ENCODE peak calls at places on chromosome 1, in ten cellular contexts. E is IMR-90, G is endothelial cell of umbilical vein, N is sigmoid colon, K is A549, Z is prostate gland, X is esophagus muscularis mucosa, L is uterus, T is HCT116, M is right lobe of liver. S is an unnamed sample.

GRCh38 chr1:10210841-10211804 is 753 bp downstream of the KIF1B start:
- DNase-seq in E (peak; percentile 91), G (peak; percentile 88), N (peak; percentile 98), K (peak; percentile 77), Z (peak; percentile 94), X (peak; percentile 97), L (peak; percentile 98), T (peak; percentile 61), M (peak; percentile 93), S (peak; percentile 50)

GRCh38 chr1:215022723-215023122 is 59.8 kb upstream of the KCNK2 start:
- DNase-seq in E (peak; percentile 85), G (no peak), N (no peak), K (no peak), Z (no peak), X (no peak), L (no peak), T (no peak), M (no peak), S (no peak)

GRCh38 chr1:53593758-53594380 is 134.7 kb downstream of the DMRTB1 start:
- DNase-seq in E (no peak), G (peak; percentile 11), N (peak; percentile 60), K (peak; percentile 25), Z (no peak), X (no peak), L (no peak), T (no peak), M (no peak), S (peak; percentile 22)

GRCh38 chr1:227893696-227894305 is 53.9 kb downstream of the WNT9A start:
- DNase-seq in E (no peak), G (no peak), N (no peak), K (no peak), Z (peak; percentile 2), X (no peak), L (no peak), T (no peak), M (peak; percentile 6), S (no peak)

GRCh38 chr1:85315789-85316188 is 39.4 kb upstream of the BCL10 start:
- DNase-seq in E (peak; percentile 54), G (no peak), N (no peak), K (no peak), Z (no peak), X (no peak), L (no peak), T (no peak), M (no peak), S (no peak)

GRCh38 chr1:20584890-20585289 is 4.0 kb upstream of the CDA start:
- DNase-seq in E (peak; percentile 24), G (no peak), N (no peak), K (peak; percentile 77), Z (no peak), X (no peak), L (no peak), T (no peak), M (no peak), S (no peak)

GRCh38 chr1:3530086-3530930 is 75.8 kb downstream of the ARHGEF16 start:
- DNase-seq in E (no peak), G (peak; percentile 14), N (no peak), K (no peak), Z (peak; percentile 27), X (no peak), L (no peak), T (no peak), M (no peak), S (no peak)

GRCh38 chr1:165068716-165069115 is 287.8 kb downstream of the LMX1A start:
- DNase-seq in E (no peak), G (no peak), N (no peak), K (no peak), Z (no peak), X (no peak), L (no peak), T (no peak), M (no peak), S (no peak)

GRCh38 chr1:207050428-207050767 is 610 bp downstream of the YOD1 start:
- DNase-seq in E (no peak), G (no peak), N (no peak), K (no peak), Z (no peak), X (no peak), L (peak; percentile 30), T (no peak), M (no peak), S (no peak)

DNA sequence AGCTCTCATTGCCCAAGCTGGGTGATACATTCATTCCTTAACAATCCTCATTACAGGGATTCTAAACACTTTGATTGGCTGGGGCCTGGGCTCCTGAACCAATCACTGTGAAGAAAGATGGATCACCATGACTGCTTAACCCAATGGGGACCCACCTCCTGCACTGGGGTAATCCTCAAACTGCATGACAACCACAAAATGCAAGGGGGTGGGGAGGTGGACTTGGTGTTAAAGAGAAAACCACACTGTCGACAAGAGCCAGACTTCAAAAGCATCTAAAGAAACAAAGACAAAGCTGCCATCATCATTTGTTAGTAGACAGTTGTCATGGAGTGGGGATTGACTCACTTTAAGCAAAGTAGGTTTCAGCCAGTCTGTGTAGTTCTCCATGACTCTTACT is 433.8 kb downstream of the PLPP3 start:
- DNase-seq in E (no peak), G (no peak), N (no peak), K (no peak), Z (no peak), X (no peak), L (no peak), T (no peak), M (no peak), S (no peak)
- TF ChIP-seq POLR2A in E (no peak), G (no peak), N (no peak), K (no peak), Z (no peak), X (no peak), L (no peak), T (no peak), M (no peak), S (no peak)

DNA sequence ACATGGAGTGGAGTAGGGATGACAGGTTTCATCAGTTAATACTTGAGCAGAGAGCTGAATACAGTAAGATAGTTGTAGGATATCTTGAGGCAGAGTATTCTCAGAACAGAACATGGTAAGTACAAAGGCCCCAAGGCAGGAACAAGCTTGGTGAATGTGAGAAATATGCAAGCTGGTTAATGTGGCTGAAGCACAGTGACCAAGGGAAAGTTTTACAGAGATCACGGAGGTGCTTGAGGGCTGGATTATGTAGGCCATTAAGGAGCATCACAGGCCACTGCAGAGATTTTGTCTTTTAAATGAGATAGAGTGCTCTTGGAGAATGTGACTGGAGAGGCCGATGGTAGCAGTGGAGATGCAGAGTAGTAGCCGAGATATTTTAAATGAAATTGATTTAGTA is 54.0 kb upstream of the BOLA1 start:
- DNase-seq in E (no peak), G (no peak), N (no peak), K (no peak), Z (no peak), X (no peak), L (no peak), T (no peak), M (no peak), S (no peak)
- TF ChIP-seq POLR2A in E (no peak), G (no peak), N (no peak), K (no peak), Z (no peak), X (no peak), L (no peak), T (no peak), M (no peak), S (peak; percentile 28)

DNA sequence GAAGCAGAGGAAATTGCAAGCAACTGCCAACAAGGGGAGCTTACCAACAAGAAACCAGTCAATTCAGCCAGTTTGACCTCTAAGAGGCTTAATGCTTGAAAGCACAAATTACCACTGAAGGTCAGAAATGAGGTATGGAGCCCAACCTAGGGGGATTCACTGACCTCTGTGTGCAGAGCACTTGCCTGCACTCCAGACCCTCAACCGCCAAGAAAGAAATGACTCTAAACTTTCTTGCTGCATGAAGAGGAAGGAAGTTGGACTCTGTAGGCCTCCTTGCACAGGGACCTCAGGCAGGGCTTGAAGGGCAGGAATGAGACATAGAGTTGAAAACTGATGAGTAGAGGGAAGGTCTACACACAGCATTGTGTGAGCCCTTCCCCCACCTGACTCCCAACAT is 10.0 kb downstream of the ARMH1 start:
- DNase-seq in E (no peak), G (no peak), N (no peak), K (no peak), Z (no peak), X (no peak), L (no peak), T (no peak), M (no peak), S (no peak)
- TF ChIP-seq POLR2A in E (no peak), G (no peak), N (no peak), K (no peak), Z (no peak), X (no peak), L (no peak), T (no peak), M (no peak), S (no peak)

GRCh38 chr1:21633992-21634475 is 35.1 kb downstream of the RAP1GAP start:
- DNase-seq in E (no peak), G (no peak), N (no peak), K (peak; percentile 49), Z (peak; percentile 86), X (no peak), L (no peak), T (no peak), M (no peak), S (no peak)

GRCh38 chr1:21630571-21631338 is 38.4 kb downstream of the RAP1GAP start:
- DNase-seq in E (no peak), G (no peak), N (no peak), K (no peak), Z (no peak), X (no peak), L (no peak), T (no peak), M (no peak), S (no peak)

GRCh38 chr1:21633141-21633755 is 35.9 kb downstream of the RAP1GAP start:
- DNase-seq in E (no peak), G (no peak), N (no peak), K (no peak), Z (no peak), X (no peak), L (no peak), T (no peak), M (no peak), S (no peak)

GRCh38 chr1:21629971-21630370 is 39.2 kb downstream of the RAP1GAP start:
- DNase-seq in E (no peak), G (no peak), N (no peak), K (no peak), Z (no peak), X (no peak), L (no peak), T (no peak), M (no peak), S (no peak)

DNA sequence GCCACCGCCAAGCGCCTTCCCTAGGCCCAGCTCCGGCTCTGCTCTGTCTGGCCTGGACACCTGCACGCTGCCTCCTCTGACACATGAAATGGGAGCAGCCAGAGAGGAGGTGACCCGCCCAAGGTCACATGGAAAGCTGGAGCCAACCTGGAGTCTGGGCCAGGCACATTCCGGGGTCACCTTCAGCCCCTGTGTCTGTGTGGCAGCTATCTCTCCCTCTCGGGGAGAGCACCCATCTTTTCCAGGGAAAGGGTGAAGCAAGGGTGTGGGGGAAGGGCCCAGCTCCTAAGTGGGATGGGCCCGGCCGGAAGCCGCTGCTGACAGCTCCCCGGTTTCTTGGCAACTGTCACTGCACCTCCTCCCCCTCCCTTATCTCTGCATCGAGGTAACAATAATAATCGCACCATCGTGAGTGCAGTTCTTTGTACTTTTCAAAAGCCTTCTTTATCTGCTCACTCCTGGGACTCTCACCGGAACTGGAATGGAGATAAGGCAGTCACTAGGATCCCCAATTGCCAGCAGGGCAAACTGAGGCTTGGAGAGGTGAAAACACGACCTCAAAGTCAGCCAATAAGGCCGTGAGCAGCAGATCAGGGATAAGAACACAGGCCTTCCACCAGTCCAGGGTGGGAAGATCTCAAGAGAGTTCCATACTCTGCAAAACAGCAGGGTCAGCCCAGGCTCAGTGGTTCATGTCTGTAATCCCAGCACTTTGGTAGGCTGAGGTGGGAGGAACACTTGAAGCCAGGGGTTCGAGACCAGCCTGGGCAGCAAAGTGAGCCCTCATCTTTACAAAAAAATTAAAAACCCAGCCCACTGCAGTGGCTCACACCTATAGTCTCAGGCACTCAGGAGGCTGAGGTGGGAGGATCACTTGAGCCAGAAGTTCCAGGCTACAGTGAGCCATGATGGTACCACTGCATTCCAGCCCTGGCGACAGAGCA is 36.9 kb downstream of the RAP1GAP start:
- DNase-seq in E (no peak), G (no peak), N (no peak), K (peak; percentile 37), Z (peak; percentile 59), X (no peak), L (no peak), T (no peak), M (peak; percentile 49), S (peak; percentile 56)
- TF ChIP-seq POLR2A in E (no peak), G (no peak), N (no peak), K (no peak), Z (no peak), X (no peak), L (no peak), T (no peak), M (no peak), S (no peak)